ENCODE peak calls at places on chromosome 7, in ten cellular contexts. P, M, Y, N, J, Q, R, T, C and F are unnamed samples.

GRCh38 chr7:136144182-136144581 is 167.0 kb upstream of the MTPN start:
- DNase-seq in Y (no peak), J (no peak), T (no peak), M (no peak), R (no peak), N (no peak), Q (no peak), C (no peak), P (no peak), F (no peak)

GRCh38 chr7:29865526-29865925 is 59.2 kb downstream of the WIPF3 start:
- DNase-seq in M (no peak), J (no peak), Q (no peak), P (no peak), T (no peak), R (no peak), C (peak; percentile 40), N (no peak), Y (no peak), F (peak; percentile 63)

GRCh38 chr7:121395494-121395960 is 581 bp downstream of the FAM3C start:
- DNase-seq in P (no peak), Y (no peak), M (peak; percentile 63), N (no peak), C (peak; percentile 22), T (peak; percentile 19), J (peak; percentile 36), Q (no peak), R (no peak), F (peak; percentile 48)

GRCh38 chr7:82010416-82010815 is 240.6 kb upstream of the HGF start:
- DNase-seq in J (no peak), R (no peak), N (no peak), M (no peak), C (no peak), Y (no peak), T (no peak), P (no peak), Q (no peak), F (no peak)

GRCh38 chr7:148290451-148291005 is 300.0 kb upstream of the C7orf33 start:
- DNase-seq in R (no peak), T (no peak), P (no peak), J (no peak), Q (no peak), Y (no peak), M (no peak), C (no peak), N (no peak), F (no peak)

GRCh38 chr7:53218730-53219504 is 183.5 kb downstream of the POM121L12 start:
- DNase-seq in Q (peak; percentile 5), N (peak; percentile 14), R (no peak), C (no peak), T (no peak), J (no peak), Y (no peak), M (no peak), P (no peak), F (peak; percentile 43)

GRCh38 chr7:155883491-155884224 is 71.4 kb upstream of the SHH start:
- DNase-seq in R (no peak), T (no peak), Q (no peak), J (no peak), P (no peak), Y (no peak), M (no peak), C (no peak), N (no peak), F (no peak)

GRCh38 chr7:159019111-159019510 is 125.6 kb downstream of the VIPR2 start:
- DNase-seq in C (no peak), N (no peak), T (no peak), Y (no peak), P (no peak), J (no peak), R (no peak), M (no peak), Q (no peak), F (no peak)

GRCh38 chr7:34991938-34992840 is 45.1 kb downstream of the DPY19L1 start:
- DNase-seq in Y (no peak), R (no peak), M (peak; percentile 55), N (no peak), P (peak; percentile 11), C (no peak), T (no peak), Q (no peak), J (peak; percentile 12), F (no peak)

GRCh38 chr7:104267701-104268368 is 60.0 kb upstream of the ORC5 start:
- DNase-seq in J (no peak), R (no peak), P (no peak), Q (no peak), T (peak; percentile 73), M (peak; percentile 34), C (peak; percentile 59), N (no peak), Y (no peak), F (no peak)

GRCh38 chr7:154910977-154911376 is 91.9 kb downstream of the PAXIP1 start:
- DNase-seq in R (no peak), Y (no peak), P (no peak), N (no peak), M (no peak), T (no peak), Q (no peak), C (no peak), J (no peak), F (no peak)

GRCh38 chr7:96285579-96285978 is 36.3 kb downstream of the SLC25A13 start:
- DNase-seq in M (no peak), J (no peak), T (peak; percentile 30), N (no peak), Y (no peak), Q (no peak), P (peak; percentile 46), C (peak; percentile 28), R (no peak), F (no peak)

GRCh38 chr7:150520145-150520544 is 5.5 kb downstream of the GIMAP7 start:
- DNase-seq in M (no peak), R (no peak), Y (no peak), C (no peak), T (no peak), N (no peak), Q (no peak), P (no peak), J (no peak), F (no peak)

GRCh38 chr7:84025332-84025927 is 169.2 kb downstream of the SEMA3A start:
- DNase-seq in Q (no peak), M (peak; percentile 96), N (no peak), C (peak; percentile 82), R (no peak), P (no peak), T (peak; percentile 98), Y (no peak), J (no peak), F (peak; percentile 22)

GRCh38 chr7:147607151-147607800 is 983.3 kb upstream of the C7orf33 start:
- DNase-seq in Y (no peak), R (no peak), N (no peak), C (no peak), T (no peak), Q (no peak), M (no peak), P (no peak), J (no peak), F (no peak)

GRCh38 chr7:51593638-51594037 is 277.0 kb upstream of the COBL start:
- DNase-seq in P (no peak), C (no peak), T (no peak), M (no peak), J (no peak), Q (no peak), Y (no peak), N (no peak), R (no peak), F (no peak)

GRCh38 chr7:148289630-148290029 is 300.9 kb upstream of the C7orf33 start:
- DNase-seq in P (peak; percentile 31), J (no peak), N (no peak), M (no peak), R (no peak), Y (no peak), Q (no peak), C (no peak), T (no peak), F (no peak)

GRCh38 chr7:81111358-81111757 is 192.5 kb upstream of the SEMA3C start:
- DNase-seq in R (no peak), Q (no peak), M (peak; percentile 40), J (no peak), P (no peak), N (no peak), C (peak; percentile 26), Y (no peak), T (no peak), F (no peak)

GRCh38 chr7:70134029-70134445 is 535.8 kb downstream of the AUTS2 start:
- DNase-seq in Q (peak; percentile 61), T (no peak), J (no peak), Y (no peak), C (no peak), M (no peak), P (no peak), N (no peak), R (no peak), F (no peak)

GRCh38 chr7:54796150-54796549 is 37.1 kb upstream of the SEC61G start:
- DNase-seq in P (no peak), J (no peak), M (no peak), Q (peak; percentile 53), N (no peak), R (no peak), C (no peak), Y (no peak), T (no peak), F (no peak)